ENCODE peak calls at places on chromosomes 3 and 15, in nine cellular contexts. X is SK-N-SH; B is CD8-positive, alpha-beta T cell; I is heart left ventricle; Z is prostate gland; H is mucosa of descending colon; N is gastrocnemius medialis; V is ascending aorta; G is heart right ventricle. F is an unnamed sample. For H3K4me1, the result is how much of the 10 kb centered on the place peaks cover.

GRCh38 chr15:73338606-73339388 is 30.0 kb downstream of the HCN4 start:
- DNase-seq in H (no peak), I (peak), X (no peak), V (no peak), Z (no peak), G (no peak), N (no peak), B (no peak), F (no peak)

GRCh38 chr15:55774113-55774970 is 31.4 kb upstream of the PRTG start:
- DNase-seq in I (no peak), V (peak), H (peak), X (peak), N (no peak), B (peak), G (peak), Z (no peak), F (peak)

GRCh38 chr15:31327674-31328424 is 1.2 kb downstream of the KLF13 start:
- DNase-seq in G (peak), H (peak), N (no peak), V (peak), I (peak), Z (peak), X (peak), B (peak), F (peak)

GRCh38 chr15:89893027-89893426 is 767 bp downstream of the AP3S2 start:
- DNase-seq in N (no peak), B (no peak), H (no peak), Z (no peak), V (no peak), I (no peak), G (no peak), X (no peak), F (no peak)

GRCh38 chr3:117540583-117540982 is 831.0 kb downstream of the TUSC7 start:
- DNase-seq in I (no peak), Z (no peak), N (no peak), H (no peak), B (no peak), X (no peak), V (no peak), G (no peak), F (no peak)

GRCh38 chr15:51229907-51230328 is 108.5 kb downstream of the CYP19A1 start:
- DNase-seq in I (no peak), X (peak), B (no peak), N (no peak), Z (no peak), H (no peak), V (no peak), G (no peak), F (no peak)

GRCh38 chr15:70234256-70234965 is 136.7 kb upstream of the TLE3 start:
- DNase-seq in X (no peak), I (no peak), Z (no peak), H (no peak), B (no peak), N (no peak), G (no peak), V (no peak), F (no peak)

GRCh38 chr3:24379936-24380335 is 114.7 kb downstream of the THRB start:
- DNase-seq in H (no peak), N (no peak), I (no peak), X (no peak), Z (peak), G (no peak), V (no peak), B (no peak), F (no peak)

GRCh38 chr3:97871788-97872187 is 50.0 kb downstream of the CRYBG3 start:
- DNase-seq in G (no peak), I (no peak), H (no peak), Z (no peak), B (no peak), N (no peak), X (no peak), V (no peak), F (no peak)

GRCh38 chr15:80160570-80161156 is 7.9 kb downstream of the FAH start:
- DNase-seq in G (no peak), H (no peak), I (no peak), X (no peak), B (no peak), Z (no peak), N (no peak), V (peak), F (peak)

GRCh38 chr3:137079572-137079971 is 121.8 kb downstream of the IL20RB start:
- DNase-seq in B (no peak), I (no peak), N (no peak), H (no peak), X (no peak), G (no peak), Z (no peak), V (no peak), F (no peak)
- H3K4me1 ChIP-seq in B (under half), I (under half), N (under half), H (under half), X (under half), G (under half), Z (under half), V (under half), F (under half)

DNA sequence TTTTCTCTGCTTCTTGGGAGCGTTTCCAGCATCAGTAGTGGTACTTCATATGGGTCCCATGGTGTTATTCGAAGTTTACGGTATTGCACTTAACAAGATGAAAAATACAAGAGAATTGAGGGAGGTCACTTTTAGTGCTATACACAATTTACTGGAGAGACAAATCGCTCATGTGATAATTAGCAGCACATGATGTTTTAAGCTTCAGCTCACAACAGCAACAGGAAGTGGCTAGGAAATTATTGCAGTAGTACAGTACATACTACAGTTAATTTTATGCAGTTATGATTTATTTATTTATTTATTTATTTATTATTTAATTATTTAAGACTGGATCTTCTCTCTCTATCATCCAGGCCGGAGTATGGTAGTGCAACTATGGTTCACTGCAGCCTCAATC is 14.4 kb upstream of the DCAF1 start:
- DNase-seq in B (no peak), X (no peak), G (no peak), Z (no peak), N (no peak), H (no peak), V (no peak), I (no peak), F (no peak)
- H3K4me3 ChIP-seq in B (no peak), X (no peak), G (no peak), Z (no peak), N (no peak), H (no peak), V (no peak), I (no peak), F (no peak)

GRCh38 chr15:71732636-71733035 is 77.7 kb upstream of the NR2E3 start:
- DNase-seq in H (no peak), X (no peak), G (no peak), B (no peak), N (no peak), Z (no peak), I (no peak), V (no peak), F (no peak)
- TF ChIP-seq CTCF in H (no peak), X (no peak), G (no peak), B (no peak), N (no peak), Z (no peak), I (no peak), V (no peak), F (no peak)

DNA sequence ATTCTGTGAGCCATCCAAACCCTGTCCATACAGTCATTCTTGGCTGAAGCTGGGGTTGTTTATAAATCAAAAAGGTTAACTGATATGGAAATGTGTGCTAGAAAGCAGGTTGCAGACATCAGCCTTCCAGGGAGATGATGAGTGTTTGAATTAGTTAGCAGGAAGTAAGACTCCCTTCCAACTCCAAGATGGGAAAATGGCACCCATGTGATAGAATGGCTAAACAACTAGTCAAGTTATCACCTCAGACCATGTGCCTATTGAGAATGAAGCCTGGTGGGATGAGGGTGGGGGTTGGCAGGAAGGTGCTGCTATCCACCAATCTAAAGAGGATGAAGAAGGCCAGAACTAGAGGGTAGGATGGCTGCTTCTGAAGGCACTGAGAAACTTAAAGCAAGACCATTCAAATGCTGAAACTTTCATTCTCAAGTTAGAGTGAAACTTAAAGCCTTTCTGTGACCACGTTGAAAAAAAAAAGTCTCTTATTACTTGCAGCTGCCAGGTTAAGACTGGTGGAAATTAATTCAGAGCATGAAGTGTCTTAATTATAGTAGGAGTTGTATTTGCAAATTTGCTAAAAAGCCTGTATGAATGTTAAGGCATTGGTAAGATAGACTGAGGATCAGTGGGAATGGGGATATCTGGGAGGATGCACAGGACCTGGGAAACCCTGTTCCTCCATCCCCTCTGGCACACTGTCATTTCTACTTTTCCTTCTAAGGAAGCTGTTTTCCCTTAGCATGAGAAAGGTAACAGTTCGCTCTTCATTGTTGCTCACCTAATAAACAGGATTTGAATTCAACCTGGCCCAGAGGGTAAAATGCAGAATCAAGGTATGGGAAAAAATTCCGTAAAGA is 36.8 kb downstream of the CCR3 start:
- DNase-seq in H (no peak), B (no peak), G (no peak), I (no peak), V (no peak), Z (no peak), X (no peak), N (no peak), F (no peak)
- H3K4me1 ChIP-seq in H (under half), B (under half), G (under half), I (under half), V (under half), Z (under half), X (under half), N (under half), F (under half)

GRCh38 chr3:172752651-172753050 is 2.1 kb downstream of the ECT2 start:
- DNase-seq in H (no peak), I (no peak), X (no peak), G (no peak), B (no peak), V (no peak), Z (no peak), N (no peak), F (no peak)
- H3K4me3 ChIP-seq in H (no peak), I (no peak), X (no peak), G (no peak), B (no peak), V (no peak), Z (no peak), N (no peak), F (no peak)

DNA sequence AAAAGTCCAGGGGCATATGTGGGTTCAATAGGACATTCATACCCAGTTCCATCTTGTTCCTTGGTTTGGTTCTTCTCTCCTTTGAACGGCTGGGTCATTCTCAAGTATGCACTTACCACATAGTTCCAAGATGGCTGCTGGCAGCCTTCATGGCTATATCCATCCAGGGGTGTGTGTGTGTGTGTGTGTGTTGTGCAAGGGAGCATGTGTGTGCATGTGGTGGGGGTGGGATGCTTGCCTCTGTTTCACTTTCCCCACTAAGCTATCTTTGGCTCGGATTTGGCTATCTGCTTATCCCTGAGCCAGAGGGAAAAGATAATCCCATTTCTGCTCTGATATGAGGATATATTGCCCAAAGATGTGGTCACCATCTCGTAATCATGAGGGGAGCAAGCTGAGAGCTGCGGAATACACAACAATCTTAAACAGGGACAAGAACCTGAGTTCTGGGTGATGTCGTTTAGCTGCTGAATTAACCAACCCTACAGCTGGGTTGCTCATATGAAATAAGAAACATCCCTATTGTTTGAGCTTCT is 26.2 kb downstream of the ANAPC13 start:
- DNase-seq in N (no peak), X (no peak), H (no peak), G (no peak), B (no peak), V (no peak), I (no peak), Z (no peak), F (no peak)
- TF ChIP-seq CTCF in N (no peak), X (no peak), H (no peak), G (no peak), B (no peak), V (no peak), I (no peak), Z (no peak), F (no peak)

DNA sequence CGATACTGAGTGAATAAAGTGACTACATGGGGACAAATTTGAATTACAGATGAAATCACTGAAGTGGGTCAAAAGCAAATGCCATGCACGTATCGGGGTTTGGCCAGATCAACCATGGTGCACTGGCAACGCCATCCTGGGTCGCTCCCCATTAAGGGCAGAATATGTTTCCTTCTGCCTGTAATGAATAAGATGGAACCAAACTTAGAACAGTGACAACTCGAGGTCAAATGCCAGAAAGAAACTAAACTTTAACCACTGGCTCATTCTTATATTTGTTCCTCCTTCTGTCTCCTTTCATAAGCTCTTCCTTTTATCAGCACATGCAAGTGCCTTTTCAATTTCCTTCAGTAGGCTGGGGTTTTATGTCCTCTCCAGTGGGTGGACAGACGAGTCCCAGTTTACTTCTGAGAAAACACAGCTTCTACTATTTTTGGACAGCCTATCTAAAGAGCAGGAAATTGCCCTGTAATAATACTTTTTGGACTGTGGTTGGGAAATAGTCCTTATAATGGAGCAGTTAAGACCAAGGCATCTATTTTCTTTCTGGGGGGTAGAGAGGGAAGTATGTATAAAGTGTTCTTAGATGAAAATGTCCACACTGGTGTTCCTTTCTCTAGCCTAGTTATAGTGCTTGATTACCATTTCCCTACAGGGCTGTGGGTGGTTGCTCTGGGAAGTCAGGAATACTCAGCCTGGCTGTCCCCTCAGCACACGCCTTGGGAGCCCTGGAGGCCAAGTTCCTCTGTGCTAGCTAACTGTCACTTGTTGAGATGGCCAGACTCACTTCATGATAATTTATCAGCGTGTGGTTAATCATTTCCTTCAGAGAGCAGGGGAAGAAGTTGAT is 61.5 kb downstream of the WHAMM start:
- DNase-seq in V (peak), X (no peak), Z (no peak), N (no peak), B (no peak), G (no peak), H (no peak), I (no peak), F (no peak)
- H3K4me1 ChIP-seq in V (under half), X (under half), Z (under half), N (under half), B (under half), G (under half), H (under half), I (under half), F (under half)

GRCh38 chr3:181609156-181609767 is 102.5 kb upstream of the SOX2 start:
- DNase-seq in B (no peak), H (no peak), N (no peak), Z (no peak), V (no peak), X (no peak), G (no peak), I (no peak), F (no peak)

GRCh38 chr3:181604267-181604666 is 107.5 kb upstream of the SOX2 start:
- DNase-seq in X (no peak), V (no peak), N (no peak), H (no peak), B (no peak), G (no peak), Z (no peak), I (no peak), F (no peak)
- H3K4me3 ChIP-seq in X (no peak), V (no peak), N (no peak), H (no peak), B (no peak), G (no peak), Z (no peak), I (no peak), F (no peak)

DNA sequence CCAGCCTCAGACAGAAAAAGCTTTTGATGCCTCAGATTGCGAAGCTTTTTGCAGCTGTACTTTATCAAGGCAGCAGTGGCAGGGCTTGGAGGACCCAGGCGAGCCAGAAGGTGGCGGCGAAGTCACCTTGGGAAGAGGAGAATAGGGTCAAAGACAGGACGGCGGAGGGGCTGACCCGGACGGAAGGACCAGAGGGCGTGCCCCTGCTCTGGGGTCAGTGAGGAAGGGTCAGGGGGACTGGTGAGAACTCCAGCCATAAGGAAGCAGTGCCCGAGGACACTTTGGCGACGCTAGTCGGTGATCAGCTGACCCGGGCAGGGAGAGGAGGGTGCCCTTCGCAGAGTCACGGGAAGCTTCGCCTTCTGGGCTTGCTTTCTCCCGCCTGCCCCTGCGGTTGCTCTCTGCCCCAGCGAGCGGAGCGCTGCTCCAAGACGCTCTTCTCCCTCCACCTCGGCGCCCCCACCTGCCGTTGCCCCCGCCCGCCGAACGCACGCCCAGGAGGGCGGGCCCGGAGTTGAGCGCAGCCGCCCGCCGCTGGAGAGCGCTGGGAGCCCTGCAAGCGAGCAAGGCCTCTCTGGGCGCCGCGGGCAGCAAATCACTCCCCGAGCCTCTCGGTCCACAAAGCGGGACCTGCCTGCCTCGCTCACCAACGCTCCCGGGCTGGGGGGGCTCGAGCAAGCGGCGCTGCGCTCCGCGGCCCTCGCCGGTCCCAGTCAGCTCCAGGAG is 1.4 kb downstream of the CADPS start:
- DNase-seq in B (no peak), G (peak), N (no peak), I (peak), X (peak), H (peak), Z (peak), V (no peak), F (peak)
- TF ChIP-seq CTCF in B (no peak), G (no peak), N (no peak), I (peak), X (peak), H (peak), Z (no peak), V (no peak), F (peak)